ENCODE peak calls at places on chromosome 16, in four cellular contexts. One of them, this sample, is unnamed.

GRCh38 chr16:78503501-78504110 is 404.2 kb downstream of the WWOX start:
- DNase-seq in K562: peak
- DNase-seq in IMR-90: peak
- DNase-seq in GM12878: no peak
- DNase-seq in this sample: peak

GRCh38 chr16:20175358-20175757 is 101.7 kb upstream of the GPR139 start:
- DNase-seq in K562: no peak
- DNase-seq in GM12878: peak
- DNase-seq in IMR-90: no peak
- DNase-seq in this sample: no peak

GRCh38 chr16:71396589-71396988 is 38.1 kb downstream of the CALB2 start:
- DNase-seq in IMR-90: no peak
- DNase-seq in K562: no peak
- DNase-seq in GM12878: no peak
- DNase-seq in this sample: no peak

GRCh38 chr16:9123871-9124270 is 32.4 kb downstream of the HAPSTR1 start:
- DNase-seq in IMR-90: no peak
- DNase-seq in K562: no peak
- DNase-seq in GM12878: no peak
- DNase-seq in this sample: no peak

GRCh38 chr16:51888534-51888933 is 658.4 kb downstream of the TOX3 start:
- DNase-seq in GM12878: no peak
- DNase-seq in K562: no peak
- DNase-seq in IMR-90: peak
- DNase-seq in this sample: no peak

GRCh38 chr16:1781758-1782407 is 488 bp downstream of the SPSB3 start:
- DNase-seq in GM12878: no peak
- DNase-seq in IMR-90: peak
- DNase-seq in K562: peak
- DNase-seq in this sample: peak

GRCh38 chr16:4691666-4692412 is 1.5 kb upstream of the NUDT16L1 start:
- DNase-seq in IMR-90: no peak
- DNase-seq in GM12878: no peak
- DNase-seq in K562: no peak
- DNase-seq in this sample: no peak

GRCh38 chr16:85902366-85903155 is 3.6 kb downstream of the IRF8 start:
- DNase-seq in K562: no peak
- DNase-seq in IMR-90: no peak
- DNase-seq in GM12878: peak
- DNase-seq in this sample: no peak

GRCh38 chr16:75805946-75806345 is 79.7 kb upstream of the CPHXL start:
- DNase-seq in IMR-90: no peak
- DNase-seq in K562: peak
- DNase-seq in GM12878: no peak
- DNase-seq in this sample: no peak

GRCh38 chr16:75804368-75804767 is 78.1 kb upstream of the CPHXL start:
- DNase-seq in GM12878: no peak
- DNase-seq in K562: no peak
- DNase-seq in IMR-90: no peak
- DNase-seq in this sample: no peak

GRCh38 chr16:75798714-75799113 is 72.4 kb upstream of the CPHXL start:
- DNase-seq in GM12878: no peak
- DNase-seq in IMR-90: no peak
- DNase-seq in K562: no peak
- DNase-seq in this sample: no peak

GRCh38 chr16:75803753-75804152 is 77.5 kb upstream of the CPHXL start:
- DNase-seq in GM12878: no peak
- DNase-seq in IMR-90: no peak
- DNase-seq in K562: no peak
- DNase-seq in this sample: no peak

DNA sequence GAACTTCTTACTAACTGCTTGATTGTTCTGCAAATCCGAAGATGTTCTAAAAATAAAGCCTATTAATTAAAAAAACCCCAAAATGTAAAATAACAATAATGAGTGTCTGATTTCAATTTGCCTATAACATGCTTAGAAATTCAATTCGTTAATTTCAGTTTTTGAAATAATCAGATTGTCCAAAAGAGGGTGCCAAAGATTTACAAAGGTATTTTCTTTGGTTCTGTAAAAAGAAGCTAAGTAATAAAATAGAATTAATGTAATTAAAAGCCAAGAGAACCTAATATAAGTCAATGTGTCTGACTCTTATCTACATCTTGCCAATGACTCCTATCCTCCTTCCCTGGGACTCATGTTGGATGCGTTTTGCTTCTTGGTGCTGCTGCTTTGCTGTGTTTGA is 75.0 kb upstream of the CPHXL start:
- DNase-seq in GM12878: no peak
- DNase-seq in IMR-90: no peak
- DNase-seq in K562: no peak
- DNase-seq in this sample: no peak
- TF ChIP-seq FOS in GM12878: no peak
- TF ChIP-seq FOS in IMR-90: no peak
- TF ChIP-seq FOS in K562: no peak
- TF ChIP-seq FOS in this sample: no peak

DNA sequence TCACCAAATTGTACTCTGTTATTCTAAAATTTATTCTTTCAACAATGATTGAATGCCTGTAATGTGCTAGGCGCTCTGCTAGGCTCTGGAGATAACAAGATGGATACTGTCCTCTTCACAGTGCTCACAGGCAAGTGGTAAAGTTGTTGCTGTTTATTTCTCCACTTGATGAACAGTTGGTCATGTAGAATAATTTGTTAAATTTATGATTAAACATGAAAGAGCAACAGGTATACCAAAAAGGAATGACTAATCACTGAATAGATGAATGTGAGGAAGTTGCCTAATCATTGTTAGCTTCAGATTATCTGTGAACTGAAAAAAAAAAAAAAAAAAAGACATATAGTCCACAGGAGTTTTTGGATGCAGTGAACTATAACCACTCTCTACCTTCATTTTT is 62.3 kb downstream of the NFATC3 start:
- DNase-seq in K562: no peak
- DNase-seq in IMR-90: no peak
- DNase-seq in GM12878: no peak
- DNase-seq in this sample: no peak
- TF ChIP-seq FOS in K562: no peak
- TF ChIP-seq FOS in IMR-90: no peak
- TF ChIP-seq FOS in GM12878: no peak
- TF ChIP-seq FOS in this sample: no peak

GRCh38 chr16:81627024-81627423 is 152.1 kb upstream of the PLCG2 start:
- DNase-seq in K562: no peak
- DNase-seq in IMR-90: peak
- DNase-seq in GM12878: no peak
- DNase-seq in this sample: no peak
- TF ChIP-seq FOS in K562: no peak
- TF ChIP-seq FOS in IMR-90: peak
- TF ChIP-seq FOS in GM12878: no peak
- TF ChIP-seq FOS in this sample: no peak

GRCh38 chr16:66677179-66677578 is 19.4 kb downstream of the CMTM4 start:
- DNase-seq in GM12878: no peak
- DNase-seq in K562: no peak
- DNase-seq in IMR-90: no peak
- DNase-seq in this sample: no peak
- TF ChIP-seq FOS in GM12878: no peak
- TF ChIP-seq FOS in K562: no peak
- TF ChIP-seq FOS in IMR-90: no peak
- TF ChIP-seq FOS in this sample: no peak

GRCh38 chr16:58094791-58095574 is 34.2 kb downstream of the CFAP20 start:
- DNase-seq in K562: peak
- DNase-seq in IMR-90: no peak
- DNase-seq in GM12878: no peak
- DNase-seq in this sample: no peak
- TF ChIP-seq FOS in K562: no peak
- TF ChIP-seq FOS in IMR-90: no peak
- TF ChIP-seq FOS in GM12878: no peak
- TF ChIP-seq FOS in this sample: no peak

This sample was measured in endothelial cell of umbilical vein.